ENCODE peak calls at places on chromosomes 5 and 9, in five cellular contexts. T is GM12892, L is K562, E is HepG2, Q is GM12878. A is an unnamed sample.

GRCh38 chr5:132260714-132261615 is 3.5 kb downstream of the PDLIM4 start:
- DNase-seq in T (no peak), L (peak), E (no peak), Q (peak), A (no peak)

GRCh38 chr9:113152699-113153098 is 1.9 kb downstream of the SLC31A2 start:
- DNase-seq in T (no peak), L (peak), E (no peak), Q (no peak), A (no peak)

GRCh38 chr9:135249711-135250110 is 162.2 kb downstream of the OLFM1 start:
- DNase-seq in T (no peak), L (no peak), E (no peak), Q (no peak), A (no peak)

GRCh38 chr5:141934099-141934844 is 10.6 kb downstream of the DELE1 start:
- DNase-seq in T (no peak), L (no peak), E (no peak), Q (no peak), A (no peak)

GRCh38 chr9:123725389-123725788 is 204.5 kb downstream of the DENND1A start:
- DNase-seq in T (no peak), L (no peak), E (no peak), Q (no peak), A (no peak)

GRCh38 chr5:15013654-15014463 is 142.3 kb upstream of the ANKH start:
- DNase-seq in T (no peak), L (peak), E (peak), Q (no peak), A (no peak)

GRCh38 chr9:119071636-119072035 is 297.6 kb downstream of the BRINP1 start:
- DNase-seq in T (no peak), L (no peak), E (no peak), Q (no peak), A (no peak)

GRCh38 chr9:125142560-125143376 is 560 bp downstream of the SCAI start:
- DNase-seq in T (no peak), L (no peak), E (no peak), Q (no peak), A (no peak)

GRCh38 chr9:87556821-87557220 is 59.2 kb downstream of the DAPK1 start:
- DNase-seq in T (no peak), L (no peak), E (no peak), Q (no peak), A (no peak)

GRCh38 chr5:83184534-83184933 is 107.2 kb downstream of the XRCC4 start:
- DNase-seq in T (no peak), L (no peak), E (no peak), Q (no peak), A (no peak)

GRCh38 chr9:122320346-122320995 is 50.4 kb upstream of the PTGS1 start:
- DNase-seq in T (no peak), L (no peak), E (no peak), Q (no peak), A (no peak)

GRCh38 chr5:10456583-10457562 is 15.2 kb downstream of the ROPN1L start:
- DNase-seq in T (no peak), L (no peak), E (no peak), Q (no peak), A (no peak)

GRCh38 chr5:9497347-9497746 is 48.5 kb downstream of the SEMA5A start:
- DNase-seq in T (no peak), L (no peak), E (no peak), Q (no peak), A (no peak)

GRCh38 chr5:116013931-116014330 is 18.3 kb upstream of the ARL14EPL start:
- DNase-seq in T (no peak), L (no peak), E (no peak), Q (no peak), A (no peak)

GRCh38 chr5:85670417-85670816 is 947.3 kb upstream of the COX7C start:
- DNase-seq in T (no peak), L (no peak), E (peak), Q (no peak), A (no peak)

GRCh38 chr5:17146280-17146841 is 71.1 kb upstream of the BASP1 start:
- DNase-seq in T (no peak), L (no peak), E (no peak), Q (no peak), A (no peak)

GRCh38 chr5:32173394-32174010 is 617 bp downstream of the GOLPH3 start:
- DNase-seq in T (peak), L (peak), E (peak), Q (no peak), A (peak)

GRCh38 chr9:107633375-107633774 is 143.8 kb upstream of the KLF4 start:
- DNase-seq in T (no peak), L (no peak), E (no peak), Q (no peak), A (no peak)

GRCh38 chr9:21801683-21802417 is 586 bp upstream of the MTAP start:
- DNase-seq in T (no peak), L (no peak), E (peak), Q (no peak), A (no peak)

GRCh38 chr5:144468542-144468941 is 297.9 kb downstream of the KCTD16 start:
- DNase-seq in T (no peak), L (no peak), E (no peak), Q (no peak), A (no peak)

GRCh38 chr5:180018661-180019060 is 52.9 kb downstream of the RNF130 start:
- DNase-seq in T (no peak), L (no peak), E (no peak), Q (no peak), A (no peak)

GRCh38 chr5:167029488-167029887 is 1262.0 kb upstream of the WWC1 start:
- DNase-seq in T (no peak), L (no peak), E (no peak), Q (no peak), A (no peak)

GRCh38 chr9:130433168-130433946 is 11.4 kb upstream of the ASS1 start:
- DNase-seq in T (no peak), L (no peak), E (no peak), Q (no peak), A (peak)

GRCh38 chr5:158942217-158942616 is 157.5 kb downstream of the EBF1 start:
- DNase-seq in T (no peak), L (no peak), E (no peak), Q (no peak), A (no peak)

GRCh38 chr9:109968332-109968657 is 188.3 kb downstream of the PALM2AKAP2 start:
- DNase-seq in T (no peak), L (no peak), E (no peak), Q (peak), A (no peak)

GRCh38 chr9:109968702-109969450 is 188.9 kb downstream of the PALM2AKAP2 start:
- DNase-seq in T (no peak), L (no peak), E (peak), Q (no peak), A (no peak)

GRCh38 chr9:109971226-109971625 is 191.2 kb downstream of the PALM2AKAP2 start:
- DNase-seq in T (no peak), L (no peak), E (no peak), Q (no peak), A (no peak)

GRCh38 chr9:109967651-109968331 is 187.8 kb downstream of the PALM2AKAP2 start:
- DNase-seq in T (no peak), L (no peak), E (no peak), Q (peak), A (no peak)

DNA sequence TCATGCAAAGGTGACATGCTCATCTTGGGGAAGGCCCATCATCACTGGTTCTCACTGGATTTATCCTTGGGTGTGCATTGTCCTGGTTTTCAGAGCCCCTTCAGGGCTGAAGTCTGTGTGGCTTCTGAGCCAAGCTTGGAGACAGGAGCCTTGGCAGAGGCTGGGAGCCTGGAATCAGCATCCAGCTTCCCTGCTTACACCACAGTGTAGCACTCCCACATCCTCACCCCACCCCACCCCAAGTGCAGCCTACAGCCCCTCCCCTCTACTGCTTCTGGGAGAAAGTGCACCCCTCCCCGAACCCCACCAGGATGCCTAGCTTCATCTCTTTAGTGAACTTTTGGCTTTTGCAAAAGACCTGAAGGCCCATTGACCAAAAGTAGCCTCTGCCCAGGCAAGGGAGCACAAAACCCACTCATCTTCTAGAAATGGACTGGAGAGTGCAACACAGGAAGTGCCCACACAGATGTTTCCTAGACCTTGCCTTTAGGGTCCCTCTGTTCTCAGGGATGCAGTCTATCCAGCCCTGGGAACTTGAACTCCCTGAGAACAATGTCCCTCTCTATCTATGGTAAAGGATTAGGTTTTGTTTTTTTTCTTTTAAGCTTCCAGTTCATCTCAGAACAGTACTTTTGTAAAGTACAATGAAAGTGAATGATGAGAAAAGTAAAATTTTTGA is 189.7 kb downstream of the PALM2AKAP2 start:
- DNase-seq in T (no peak), L (no peak), E (no peak), Q (no peak), A (no peak)
- TF ChIP-seq POLR2A in T (no peak), L (no peak), E (no peak), Q (no peak), A (no peak)

DNA sequence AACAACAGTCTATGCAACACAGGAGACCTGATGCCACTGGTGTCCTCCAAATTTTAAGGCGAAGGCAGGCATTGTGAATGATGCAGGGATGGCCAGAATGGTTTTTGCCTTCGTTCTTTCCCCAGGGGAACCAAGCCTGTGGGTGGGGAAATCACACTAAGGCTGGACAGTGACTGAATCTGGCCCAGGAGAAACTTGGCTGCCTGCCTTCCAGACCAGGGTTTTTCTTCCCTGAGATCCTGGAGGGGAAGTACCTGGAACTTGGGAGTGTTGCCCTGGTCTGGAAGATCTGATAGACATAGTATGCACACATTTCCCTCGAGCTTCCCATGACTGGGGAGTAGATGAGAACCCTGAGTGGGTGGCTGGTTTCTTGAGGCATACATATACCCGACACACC is 699 bp upstream of the IL11RA start:
- DNase-seq in T (no peak), L (no peak), E (no peak), Q (no peak), A (no peak)
- TF ChIP-seq TAF1 in T (no peak), L (no peak), E (no peak), Q (no peak), A (no peak)

DNA sequence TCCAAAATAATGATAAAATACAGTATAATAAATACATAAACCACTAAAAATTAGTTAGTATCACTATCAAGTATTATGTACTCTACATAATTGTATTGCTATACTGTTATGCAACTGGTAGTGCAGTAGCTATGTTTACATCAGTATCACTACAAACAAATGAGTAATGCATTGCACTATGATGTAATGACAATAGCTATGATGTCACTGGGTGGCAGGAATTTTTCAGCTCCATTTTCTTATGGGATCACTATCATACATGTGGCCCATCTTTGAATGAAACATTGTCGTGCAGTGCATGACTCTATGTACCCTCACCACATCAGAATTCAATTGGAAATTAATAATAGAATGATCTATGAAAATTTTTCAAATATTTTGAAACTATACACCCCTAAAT is 201.3 kb downstream of the MPDZ start:
- DNase-seq in T (no peak), L (no peak), E (no peak), Q (no peak), A (no peak)
- TF ChIP-seq POLR2AphosphoS5 in T (no peak), L (no peak), E (no peak), Q (no peak), A (no peak)

GRCh38 chr9:13279284-13280162 is at the start of gene MPDZ:
- DNase-seq in T (no peak), L (peak), E (peak), Q (no peak), A (no peak)
- TF ChIP-seq POLR2A in T (no peak), L (no peak), E (peak), Q (no peak), A (no peak)

GRCh38 chr9:133485531-133486260 is 6.8 kb upstream of the SLC2A6 start:
- DNase-seq in T (peak), L (peak), E (no peak), Q (no peak), A (peak)

GRCh38 chr9:133478851-133479711 is at the start of gene SLC2A6:
- DNase-seq in T (peak), L (peak), E (peak), Q (no peak), A (peak)

GRCh38 chr9:133487331-133487725 is 8.4 kb upstream of the SLC2A6 start:
- DNase-seq in T (no peak), L (no peak), E (no peak), Q (no peak), A (no peak)

GRCh38 chr9:133484671-133485437 is 6.0 kb upstream of the SLC2A6 start:
- DNase-seq in T (no peak), L (peak), E (no peak), Q (no peak), A (no peak)

GRCh38 chr9:133483611-133484010 is 4.7 kb upstream of the SLC2A6 start:
- DNase-seq in T (no peak), L (no peak), E (no peak), Q (no peak), A (no peak)
- TF ChIP-seq TAF1 in T (no peak), L (no peak), E (no peak), Q (no peak), A (no peak)

GRCh38 chr5:78545406-78545805 is 103.2 kb downstream of the LHFPL2 start:
- DNase-seq in T (no peak), L (no peak), E (no peak), Q (no peak), A (no peak)

GRCh38 chr5:78546597-78546996 is 102.0 kb downstream of the LHFPL2 start:
- DNase-seq in T (no peak), L (no peak), E (peak), Q (no peak), A (no peak)

GRCh38 chr5:78548216-78548615 is 100.4 kb downstream of the LHFPL2 start:
- DNase-seq in T (no peak), L (no peak), E (no peak), Q (no peak), A (no peak)

GRCh38 chr5:78547731-78548189 is 100.8 kb downstream of the LHFPL2 start:
- DNase-seq in T (no peak), L (no peak), E (no peak), Q (no peak), A (no peak)

DNA sequence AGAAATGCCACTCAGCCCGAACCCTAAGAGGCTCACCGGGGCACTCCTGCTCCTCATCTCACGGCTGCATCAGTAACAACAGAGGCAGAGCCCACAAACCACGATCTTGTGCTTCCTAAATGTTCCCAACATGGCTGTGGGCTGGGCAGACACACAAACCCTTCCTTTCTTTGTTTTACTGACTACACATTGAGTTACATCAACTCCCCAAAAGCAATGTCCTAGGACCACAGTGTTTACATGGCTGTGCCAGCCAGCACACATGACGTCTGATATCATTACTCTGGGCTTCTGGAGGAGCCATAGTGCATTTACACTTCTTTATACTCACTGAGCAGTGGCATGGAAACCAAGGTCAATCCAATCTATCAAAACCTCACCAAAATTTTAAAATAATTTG is 101.4 kb downstream of the LHFPL2 start:
- DNase-seq in T (no peak), L (no peak), E (no peak), Q (no peak), A (no peak)
- TF ChIP-seq POLR2AphosphoS5 in T (no peak), L (no peak), E (no peak), Q (no peak), A (no peak)

DNA sequence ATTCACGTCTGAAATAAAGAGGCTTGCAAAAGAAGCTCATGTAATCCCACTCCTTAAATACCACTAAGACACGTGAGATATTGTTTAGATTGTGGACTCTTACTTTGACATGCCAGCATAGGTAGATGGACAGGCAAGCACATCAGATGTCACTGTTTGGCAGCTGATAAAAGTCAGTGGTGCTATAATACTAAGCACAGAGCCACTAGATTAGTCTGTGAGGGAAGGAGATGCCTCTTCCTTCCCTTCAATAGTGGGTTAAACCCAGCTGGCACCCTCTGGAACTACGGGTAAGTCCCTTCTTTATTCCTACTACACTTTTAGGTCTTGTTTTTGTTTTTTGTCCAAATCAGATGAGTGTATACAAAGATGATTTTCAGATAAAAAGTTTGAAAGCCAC is at the start of gene MYOT:
- DNase-seq in T (no peak), L (no peak), E (no peak), Q (no peak), A (no peak)
- TF ChIP-seq POLR2A in T (no peak), L (no peak), E (no peak), Q (no peak), A (no peak)

DNA sequence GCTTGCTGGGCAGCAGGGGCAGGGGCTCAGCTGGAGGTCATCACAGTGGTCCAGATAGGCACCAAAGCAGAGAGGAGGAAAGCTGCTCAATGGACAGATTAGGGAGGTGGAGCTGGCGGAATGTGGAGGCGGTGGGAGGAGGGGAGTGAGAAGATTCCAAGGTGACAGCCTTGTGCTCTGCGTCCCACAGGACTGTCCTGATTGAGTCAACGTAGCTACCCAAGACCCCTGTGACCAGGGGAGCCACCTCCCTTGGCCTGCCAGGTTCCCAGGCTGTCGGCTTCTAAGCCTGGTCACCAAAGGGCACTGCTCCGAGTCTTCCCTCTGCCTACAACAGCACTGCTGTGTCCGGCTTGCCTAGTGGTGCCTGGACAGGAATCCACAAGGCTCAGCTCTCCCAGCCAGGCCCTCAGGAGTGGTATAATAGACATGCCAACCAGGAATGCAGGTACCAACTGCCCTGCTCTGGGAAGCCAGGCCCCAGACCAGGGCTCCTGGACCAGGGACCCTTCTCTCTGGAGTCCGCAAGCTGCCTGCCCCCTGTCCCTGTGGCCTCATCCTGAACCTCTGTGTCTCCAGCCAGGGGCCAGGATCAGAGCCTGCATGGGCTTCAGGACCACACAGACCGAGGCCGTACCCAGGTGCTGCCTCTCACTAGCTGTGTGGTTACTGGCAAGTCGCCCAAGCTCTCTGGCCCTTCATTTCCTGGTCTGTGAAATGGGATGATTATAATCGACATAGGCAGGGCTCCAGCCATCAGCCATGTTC is 67.9 kb downstream of the STK10 start:
- DNase-seq in T (no peak), L (no peak), E (no peak), Q (no peak), A (no peak)
- TF ChIP-seq TAF1 in T (no peak), L (no peak), E (no peak), Q (no peak), A (no peak)